ENCODE peak calls at places on chromosome X, in ten cellular contexts. P is neural crest cell; R is kidney tubule cell; J is NCI-H1436; H is fibroblast of pulmonary artery; X is iPS-NIHi11; Y is stimulated activated CD8-positive, alpha-beta memory T cell treated with anti-CD3 and anti-CD28 coated beads, Interleukin-15, amount 100 ng/mL, for 48 hours; Z is NCI-H1092 treated with DMSO at 0.1 percent for 48 hours; T is A172; D is Ammon's horn. O is an unnamed sample.
A peak's percentile ranks its signal among the peaks of the same experiment; 100 is the strongest.

GRCh38 chrX:32530802-32531403 is 680.4 kb downstream of the DMD start:
- DNase-seq in T (peak; percentile 9), Y (no peak), J (no peak), H (peak; percentile 56), P (peak; percentile 36), Z (peak; percentile 10), X (no peak), D (peak; percentile 65), R (peak; percentile 44), O (no peak)

GRCh38 chrX:119605739-119606507 is at the start of gene NKRF:
- DNase-seq in R (peak; percentile 90), T (peak; percentile 56), Y (peak; percentile 73), P (peak; percentile 76), Z (peak; percentile 95), J (peak; percentile 96), X (peak; percentile 80), D (peak; percentile 91), H (peak; percentile 94), O (peak; percentile 58)

GRCh38 chrX:23959781-23960180 is 52.0 kb downstream of the CXorf58 start:
- DNase-seq in J (no peak), P (no peak), H (no peak), D (no peak), X (no peak), T (no peak), Y (no peak), R (no peak), Z (no peak), O (no peak)

GRCh38 chrX:26522501-26522900 is 306.5 kb downstream of the MAGEB5 start:
- DNase-seq in Y (no peak), H (no peak), X (no peak), Z (no peak), P (no peak), T (no peak), J (no peak), R (no peak), D (no peak), O (no peak)

GRCh38 chrX:109886122-109886761 is 116.7 kb upstream of the TMEM164 start:
- DNase-seq in D (peak; percentile 50), P (peak; percentile 62), J (peak; percentile 28), X (peak; percentile 55), Y (peak; percentile 11), Z (peak; percentile 27), R (peak; percentile 56), T (peak; percentile 12), H (peak; percentile 70), O (peak; percentile 47)

GRCh38 chrX:85381602-85382001 is 2.1 kb upstream of the POF1B start:
- DNase-seq in T (no peak), R (no peak), H (no peak), D (no peak), X (no peak), J (no peak), Z (no peak), Y (no peak), P (no peak), O (no peak)

GRCh38 chrX:105313596-105313995 is 93.1 kb upstream of the TEX13A start:
- DNase-seq in Z (no peak), D (no peak), Y (no peak), T (no peak), J (no peak), H (no peak), X (no peak), R (no peak), P (no peak), O (no peak)

GRCh38 chrX:149563359-149563758 is 13.6 kb upstream of the HSFX3 start:
- DNase-seq in H (no peak), T (no peak), P (no peak), J (no peak), D (no peak), Y (no peak), R (no peak), X (no peak), Z (no peak), O (no peak)

GRCh38 chrX:2673611-2674010 is 17.5 kb upstream of the CD99 start:
- DNase-seq in R (no peak), Z (no peak), T (no peak), J (no peak), P (no peak), D (no peak), H (no peak), Y (no peak), X (no peak), O (no peak)

GRCh38 chrX:112631892-112632291 is 47.8 kb downstream of the LHFPL1 start:
- DNase-seq in H (no peak), P (no peak), Y (no peak), T (no peak), J (no peak), R (no peak), X (no peak), Z (no peak), D (no peak), O (no peak)

GRCh38 chrX:14027031-14027430 is 2.7 kb downstream of the GEMIN8 start:
- DNase-seq in H (peak; percentile 13), X (no peak), R (peak; percentile 28), Z (peak; percentile 39), J (no peak), Y (no peak), P (no peak), T (peak; percentile 42), D (peak; percentile 88), O (no peak)

GRCh38 chrX:41921492-41922124 is 1.7 kb downstream of the CASK start:
- DNase-seq in H (peak; percentile 73), Y (no peak), X (no peak), R (peak; percentile 39), D (peak; percentile 2), P (no peak), J (no peak), Z (no peak), T (peak; percentile 5), O (peak; percentile 14)

GRCh38 chrX:24657671-24658410 is 10.7 kb upstream of the PCYT1B start:
- DNase-seq in H (no peak), R (no peak), D (no peak), J (peak; percentile 23), T (no peak), Z (no peak), X (no peak), Y (no peak), P (no peak), O (no peak)

GRCh38 chrX:19772306-19772705 is 115.1 kb downstream of the SH3KBP1 start:
- DNase-seq in P (no peak), Z (no peak), X (no peak), Y (no peak), T (peak; percentile 64), J (no peak), D (no peak), R (no peak), H (peak; percentile 49), O (no peak)

GRCh38 chrX:121832446-121832845 is 785.0 kb downstream of the GLUD2 start:
- DNase-seq in Y (no peak), R (no peak), T (no peak), P (no peak), X (no peak), D (no peak), J (no peak), H (peak; percentile 19), Z (no peak), O (no peak)

GRCh38 chrX:6383911-6384310 is 151.0 kb downstream of the VCX3A start:
- DNase-seq in D (no peak), H (no peak), X (no peak), P (no peak), Y (no peak), J (no peak), R (peak; percentile 6), Z (peak; percentile 60), T (no peak), O (no peak)

GRCh38 chrX:17242470-17242869 is 132.5 kb upstream of the NHS start:
- DNase-seq in Y (no peak), T (peak; percentile 40), P (peak; percentile 66), J (peak; percentile 15), Z (peak; percentile 67), R (peak; percentile 65), X (peak; percentile 46), D (peak; percentile 54), H (peak; percentile 60), O (peak; percentile 54)

GRCh38 chrX:41600266-41600665 is 88.5 kb upstream of the GPR34 start:
- DNase-seq in Y (no peak), H (peak; percentile 70), P (no peak), T (peak; percentile 46), R (peak; percentile 81), Z (no peak), D (no peak), J (no peak), X (no peak), O (no peak)

GRCh38 chrX:151984891-151985290 is 10.4 kb upstream of the GABRE start:
- DNase-seq in D (no peak), X (no peak), H (no peak), Y (no peak), R (no peak), Z (no peak), P (no peak), T (no peak), J (no peak), O (no peak)

GRCh38 chrX:107826286-107827136 is 845 bp downstream of the MID2 start:
- DNase-seq in J (peak; percentile 12), Z (peak; percentile 42), H (peak; percentile 66), T (no peak), P (peak; percentile 28), D (peak; percentile 21), R (peak; percentile 43), X (peak; percentile 45), Y (peak; percentile 6), O (peak; percentile 30)

GRCh38 chrX:13000311-13000811 is 25.5 kb downstream of the TMSB4X start:
- DNase-seq in T (no peak), Z (no peak), Y (no peak), D (peak; percentile 41), H (no peak), J (no peak), X (no peak), R (no peak), P (no peak), O (no peak)

GRCh38 chrX:118872102-118872566 is 48.5 kb downstream of the ZCCHC12 start:
- DNase-seq in H (no peak), Y (no peak), X (no peak), J (no peak), T (no peak), R (peak; percentile 74), D (peak; percentile 45), Z (peak; percentile 6), P (no peak), O (peak; percentile 23)

GRCh38 chrX:70453024-70453618 is 8.5 kb downstream of the DLG3 start:
- DNase-seq in P (no peak), D (no peak), Y (no peak), Z (no peak), R (no peak), T (no peak), X (no peak), J (no peak), H (no peak), O (no peak)

GRCh38 chrX:128698528-128698927 is 646.3 kb upstream of the ACTRT1 start:
- DNase-seq in T (no peak), J (no peak), Y (no peak), X (no peak), H (no peak), Z (no peak), R (no peak), P (no peak), D (peak; percentile 18), O (no peak)

GRCh38 chrX:69603566-69604194 is 12.2 kb upstream of the EDA start:
- DNase-seq in Z (no peak), Y (no peak), H (peak; percentile 73), P (no peak), D (no peak), J (no peak), X (peak; percentile 19), R (no peak), T (no peak), O (no peak)

GRCh38 chrX:8731579-8732395 is at the start of gene ANOS1:
- DNase-seq in Z (peak; percentile 32), Y (no peak), J (no peak), T (peak; percentile 10), R (peak; percentile 57), D (peak; percentile 72), X (no peak), H (peak; percentile 19), P (peak; percentile 80), O (peak; percentile 37)